ENCODE peak calls at places on chromosome 1, in ten cellular contexts. R is GM23338; S is Panc1; F is fibroblast of lung; O is vagina; T is IMR-90; D is left ventricle myocardium inferior; E is CD4-positive, alpha-beta memory T cell; K is PC-3; G is uterus. Y is an unnamed sample.

GRCh38 chr1:99589186-99589636 is 56.7 kb upstream of the PALMD start:
- DNase-seq in R (no peak), S (no peak), F (no peak), O (no peak), T (no peak), D (no peak), E (no peak), K (no peak), G (no peak), Y (no peak)

GRCh38 chr1:183583466-183583865 is 6.8 kb downstream of the NCF2 start:
- DNase-seq in R (no peak), S (no peak), F (no peak), O (no peak), T (peak; percentile 55), D (no peak), E (no peak), K (no peak), G (no peak), Y (peak; percentile 68)

GRCh38 chr1:38061883-38062328 is 15.3 kb upstream of the POU3F1 start:
- DNase-seq in R (no peak), S (no peak), F (no peak), O (no peak), T (no peak), D (no peak), E (no peak), K (no peak), G (no peak), Y (no peak)

GRCh38 chr1:162070094-162070748 is 730 bp downstream of the NOS1AP start:
- DNase-seq in R (peak; percentile 81), S (no peak), F (no peak), O (no peak), T (no peak), D (peak; percentile 18), E (peak; percentile 11), K (peak; percentile 58), G (peak; percentile 15), Y (no peak)

GRCh38 chr1:163796394-163796821 is 474.7 kb downstream of the NUF2 start:
- DNase-seq in R (no peak), S (peak; percentile 36), F (peak; percentile 20), O (no peak), T (peak; percentile 2), D (no peak), E (no peak), K (peak; percentile 84), G (no peak), Y (no peak)

GRCh38 chr1:85091647-85092295 is 43.5 kb upstream of the MCOLN3 start:
- DNase-seq in R (no peak), S (no peak), F (no peak), O (no peak), T (no peak), D (no peak), E (no peak), K (no peak), G (no peak), Y (no peak)

GRCh38 chr1:33147997-33148314 is 33.9 kb downstream of the TRIM62 start:
- DNase-seq in R (peak; percentile 79), S (no peak), F (no peak), O (no peak), T (peak; percentile 59), D (no peak), E (peak; percentile 18), K (peak; percentile 45), G (no peak), Y (no peak)

GRCh38 chr1:212612251-212612961 is 3.8 kb downstream of the ATF3 start:
- DNase-seq in R (no peak), S (no peak), F (no peak), O (no peak), T (no peak), D (no peak), E (no peak), K (no peak), G (no peak), Y (no peak)

GRCh38 chr1:55692721-55693120 is 477.6 kb upstream of the USP24 start:
- DNase-seq in R (no peak), S (no peak), F (no peak), O (no peak), T (no peak), D (no peak), E (no peak), K (no peak), G (no peak), Y (no peak)

GRCh38 chr1:118154220-118154619 is 30.8 kb downstream of the SPAG17 start:
- DNase-seq in R (no peak), S (no peak), F (no peak), O (no peak), T (peak; percentile 1), D (no peak), E (no peak), K (peak; percentile 42), G (no peak), Y (no peak)

GRCh38 chr1:59193443-59194093 is 103.3 kb upstream of the FGGY start:
- DNase-seq in R (no peak), S (no peak), F (no peak), O (no peak), T (no peak), D (no peak), E (no peak), K (no peak), G (no peak), Y (no peak)
- H3K27ac ChIP-seq in R (no peak overlapping the region), S (no peak overlapping the region), F (no peak overlapping the region), O (no peak overlapping the region), T (no peak overlapping the region), D (no peak overlapping the region), E (no peak overlapping the region), K (no peak overlapping the region), G (no peak overlapping the region), Y (no peak overlapping the region)

GRCh38 chr1:177772621-177773020 is 197.2 kb downstream of the SEC16B start:
- DNase-seq in R (no peak), S (no peak), F (peak; percentile 55), O (no peak), T (peak; percentile 22), D (no peak), E (no peak), K (no peak), G (no peak), Y (no peak)
- H3K4me3 ChIP-seq in R (no peak overlapping the region), S (no peak overlapping the region), F (no peak overlapping the region), O (no peak overlapping the region), T (no peak overlapping the region), D (no peak overlapping the region), E (no peak overlapping the region), K (no peak overlapping the region), G (no peak overlapping the region), Y (no peak overlapping the region)

DNA sequence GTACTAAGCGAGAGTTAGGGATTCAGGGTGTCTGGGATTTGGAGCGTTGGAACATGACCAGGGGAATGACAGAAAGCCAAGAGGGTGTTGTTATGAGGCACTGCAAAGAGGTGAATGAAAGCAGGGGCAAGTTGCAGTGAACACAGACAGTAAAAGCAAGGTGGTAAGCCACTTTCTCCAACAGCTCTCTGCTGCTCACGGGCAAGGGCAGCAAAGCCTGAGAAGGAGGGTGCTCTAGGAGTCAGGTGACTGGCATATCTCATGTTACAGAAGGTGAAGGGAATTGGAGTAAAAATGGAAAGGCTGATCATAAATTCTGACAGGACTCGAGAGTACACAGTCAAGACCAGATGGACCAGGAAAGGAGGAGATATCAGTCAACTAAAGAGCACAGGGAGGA is 14.5 kb downstream of the VAV3 start:
- DNase-seq in R (no peak), S (no peak), F (no peak), O (no peak), T (no peak), D (no peak), E (no peak), K (no peak), G (no peak), Y (no peak)
- H3K4me1 ChIP-seq in R (peaks cover 9% of the 10 kb centered on the region), S (no peaks in the 10 kb centered on the region), F (no peaks in the 10 kb centered on the region), O (no peaks in the 10 kb centered on the region), T (no peaks in the 10 kb centered on the region), D (peaks cover 24% of the 10 kb centered on the region), E (peaks cover 8% of the 10 kb centered on the region), K (no peaks in the 10 kb centered on the region), G (no peaks in the 10 kb centered on the region), Y (no peaks in the 10 kb centered on the region)

DNA sequence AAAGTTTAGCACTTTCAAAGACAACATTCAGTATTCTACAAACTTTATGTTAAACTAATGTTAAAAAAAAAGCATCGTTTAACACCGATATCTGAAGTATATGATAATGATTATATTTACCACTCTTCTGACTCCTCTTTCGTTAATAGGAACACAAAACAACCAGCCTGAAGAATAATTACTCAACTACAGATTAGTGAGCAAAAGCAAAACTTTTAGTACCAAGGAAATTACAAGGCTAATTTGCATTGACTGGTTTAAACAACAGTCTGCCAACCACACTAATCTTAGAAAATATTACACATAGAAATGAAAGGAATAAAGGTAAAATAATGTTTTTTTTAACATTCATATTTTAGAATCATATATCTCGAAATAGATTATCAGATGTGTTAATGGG is 500.7 kb downstream of the LMO4 start:
- DNase-seq in R (no peak), S (no peak), F (no peak), O (no peak), T (no peak), D (no peak), E (no peak), K (no peak), G (no peak), Y (no peak)
- H3K27ac ChIP-seq in R (no peak overlapping the region), S (no peak overlapping the region), F (no peak overlapping the region), O (no peak overlapping the region), T (no peak overlapping the region), D (no peak overlapping the region), E (no peak overlapping the region), K (no peak overlapping the region), G (no peak overlapping the region), Y (no peak overlapping the region)

GRCh38 chr1:220734571-220735326 is 13.4 kb upstream of the MTARC2 start:
- DNase-seq in R (no peak), S (no peak), F (peak; percentile 82), O (no peak), T (peak; percentile 81), D (no peak), E (no peak), K (peak; percentile 93), G (no peak), Y (no peak)
- H3K4me3 ChIP-seq in R (no peak overlapping the region), S (peak overlapping the region; percentile 7), F (no peak overlapping the region), O (no peak overlapping the region), T (no peak overlapping the region), D (no peak overlapping the region), E (no peak overlapping the region), K (peak overlapping the region; percentile 56), G (no peak overlapping the region), Y (no peak overlapping the region)

GRCh38 chr1:68205794-68206358 is 26.4 kb downstream of the WLS start:
- DNase-seq in R (no peak), S (no peak), F (no peak), O (no peak), T (no peak), D (no peak), E (no peak), K (no peak), G (no peak), Y (no peak)
- H3K4me1 ChIP-seq in R (no peaks in the 10 kb centered on the region), S (no peaks in the 10 kb centered on the region), F (peaks cover 19% of the 10 kb centered on the region), O (peaks cover 64% of the 10 kb centered on the region), T (peaks cover 24% of the 10 kb centered on the region), D (peaks cover 92% of the 10 kb centered on the region), E (no peaks in the 10 kb centered on the region), K (peaks cover 32% of the 10 kb centered on the region), G (no peaks in the 10 kb centered on the region), Y (peaks cover 6% of the 10 kb centered on the region)

GRCh38 chr1:225435957-225436392 is 8.1 kb upstream of the LBR start:
- DNase-seq in R (no peak), S (no peak), F (no peak), O (no peak), T (no peak), D (no peak), E (no peak), K (no peak), G (no peak), Y (no peak)
- H3K27ac ChIP-seq in R (no peak overlapping the region), S (no peak overlapping the region), F (no peak overlapping the region), O (no peak overlapping the region), T (no peak overlapping the region), D (no peak overlapping the region), E (no peak overlapping the region), K (no peak overlapping the region), G (peak overlapping the region; percentile 35), Y (no peak overlapping the region)

GRCh38 chr1:227303662-227304061 is 14.6 kb downstream of the CDC42BPA start:
- DNase-seq in R (no peak), S (no peak), F (no peak), O (no peak), T (no peak), D (no peak), E (no peak), K (no peak), G (no peak), Y (no peak)
- H3K4me3 ChIP-seq in R (no peak overlapping the region), S (no peak overlapping the region), F (no peak overlapping the region), O (no peak overlapping the region), T (no peak overlapping the region), D (no peak overlapping the region), E (no peak overlapping the region), K (no peak overlapping the region), G (no peak overlapping the region), Y (no peak overlapping the region)